ENCODE peak calls at places on chromosome 21, in four cellular contexts. Q is PC-3, Z is GM12878, F is neural progenitor cell. D is an unnamed sample. For H4K20me1, the result is how much of the 10 kb centered on the place peaks cover.

GRCh38 chr21:44793269-44794030 is 8.2 kb downstream of the UBE2G2 start:
- DNase-seq in Q (peak), Z (no peak), F (peak), D (peak)

GRCh38 chr21:44865561-44866280 is 7.8 kb downstream of the PTTG1IP start:
- DNase-seq in Q (peak), Z (no peak), F (no peak), D (peak)

GRCh38 chr21:31386006-31386405 is 41.9 kb upstream of the TIAM1 start:
- DNase-seq in Q (no peak), Z (no peak), F (no peak), D (no peak)

GRCh38 chr21:25558123-25558522 is 49.2 kb downstream of the MRPL39 start:
- DNase-seq in Q (no peak), Z (no peak), F (no peak), D (no peak)

GRCh38 chr21:43689556-43690337 is 29.2 kb upstream of the PDXK start:
- DNase-seq in Q (no peak), Z (no peak), F (no peak), D (no peak)

GRCh38 chr21:40925481-40925880 is 78.5 kb upstream of the DSCAM start:
- DNase-seq in Q (no peak), Z (no peak), F (no peak), D (no peak)

GRCh38 chr21:21907271-21907670 is 909.1 kb downstream of the NCAM2 start:
- DNase-seq in Q (no peak), Z (no peak), F (no peak), D (no peak)

GRCh38 chr21:39869141-39869818 is 2.0 kb downstream of the PCP4 start:
- DNase-seq in Q (no peak), Z (no peak), F (no peak), D (no peak)

GRCh38 chr21:38488640-38489282 is 9.5 kb downstream of the ERG start:
- DNase-seq in Q (peak), Z (no peak), F (no peak), D (no peak)

GRCh38 chr21:44801468-44802395 is at the start of gene UBE2G2:
- DNase-seq in Q (peak), Z (no peak), F (peak), D (peak)

GRCh38 chr21:32437729-32438128 is 25.2 kb downstream of the EVA1C start:
- DNase-seq in Q (no peak), Z (no peak), F (no peak), D (no peak)

GRCh38 chr21:33655591-33656221 is 13.4 kb downstream of the ITSN1 start:
- DNase-seq in Q (peak), Z (no peak), F (no peak), D (no peak)

GRCh38 chr21:26840912-26841311 is 4.3 kb downstream of the ADAMTS1 start:
- DNase-seq in Q (peak), Z (no peak), F (no peak), D (peak)

GRCh38 chr21:44051462-44051941 is 39.4 kb downstream of the TRAPPC10 start:
- DNase-seq in Q (no peak), Z (no peak), F (no peak), D (no peak)

GRCh38 chr21:26124896-26125295 is 45.7 kb downstream of the APP start:
- DNase-seq in Q (no peak), Z (no peak), F (no peak), D (no peak)

GRCh38 chr21:32538147-32538792 is 47.1 kb downstream of the TCP10L start:
- DNase-seq in Q (no peak), Z (no peak), F (no peak), D (no peak)

GRCh38 chr21:39688010-39688409 is 57.0 kb upstream of the IGSF5 start:
- DNase-seq in Q (no peak), Z (no peak), F (no peak), D (no peak)

GRCh38 chr21:30695956-30696355 is 22.6 kb downstream of the KRTAP21-3 start:
- DNase-seq in Q (peak), Z (no peak), F (no peak), D (no peak)

GRCh38 chr21:33434770-33435360 is 31.7 kb downstream of the IFNGR2 start:
- DNase-seq in Q (peak), Z (peak), F (no peak), D (no peak)

GRCh38 chr21:30340714-30341573 is 3.5 kb upstream of the KRTAP27-1 start:
- DNase-seq in Q (peak), Z (no peak), F (peak), D (peak)

DNA sequence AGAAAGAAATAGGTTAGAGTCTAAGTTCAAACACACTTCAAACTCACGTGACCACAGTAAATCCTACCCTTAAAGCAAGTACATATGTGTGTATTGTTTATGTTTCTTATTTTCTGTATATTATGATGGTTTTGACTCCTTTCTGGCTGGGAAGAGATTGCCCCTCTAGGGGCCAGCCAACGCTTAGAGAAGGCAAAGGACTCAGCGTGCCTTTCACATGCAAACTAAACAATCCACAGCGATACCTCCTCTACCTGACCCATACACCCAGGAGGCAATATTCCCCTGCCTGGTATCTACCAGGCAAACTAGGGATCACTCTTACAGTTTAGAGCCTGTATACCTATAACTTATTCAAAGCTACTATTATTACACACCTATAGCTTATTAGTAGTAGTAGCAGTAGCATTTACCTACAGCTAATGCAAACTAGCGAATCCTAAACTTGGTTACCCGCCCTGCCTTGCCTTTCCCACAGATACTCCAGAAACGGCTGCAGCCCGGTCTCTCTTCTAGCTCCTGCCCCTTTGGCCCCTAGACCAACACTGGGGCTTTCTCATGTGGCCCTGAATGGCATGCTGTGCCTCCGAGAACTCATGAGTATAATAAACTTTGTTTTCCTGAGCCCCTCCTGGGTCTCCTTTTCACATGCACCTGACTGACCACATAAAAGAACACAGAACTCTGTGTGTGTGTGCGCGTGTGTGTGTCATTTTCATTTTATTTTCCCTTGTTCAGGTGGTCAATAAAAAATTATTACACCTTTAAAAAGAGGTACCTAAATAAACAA is 14.0 kb downstream of the NRIP1 start:
- DNase-seq in Q (no peak), Z (no peak), F (no peak), D (peak)
- H4K20me1 ChIP-seq in Q (half or more), Z (under half), F (half or more), D (under half)

DNA sequence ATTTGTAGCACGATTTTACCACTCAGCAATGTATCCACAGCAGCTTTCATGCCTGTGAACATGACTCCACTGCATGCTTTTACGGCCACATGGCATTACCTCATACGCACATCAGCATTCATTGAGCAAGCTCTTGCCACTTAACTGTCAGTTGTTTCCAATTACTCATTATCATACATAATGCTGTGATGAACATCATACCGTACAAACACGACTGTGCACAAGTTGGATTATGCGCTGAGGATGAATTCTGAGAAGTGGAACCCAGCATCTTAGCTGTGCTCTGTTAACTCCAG is 9.6 kb downstream of the UMODL1 start:
- DNase-seq in Q (no peak), Z (no peak), F (no peak), D (no peak)
- H3K27ac ChIP-seq in Q (no peak), Z (no peak), F (no peak), D (no peak)

GRCh38 chr21:42671778-42672593 is 18.6 kb downstream of the PDE9A start:
- DNase-seq in Q (peak), Z (no peak), F (no peak), D (no peak)
- TF ChIP-seq EZH2 in Q (no peak), Z (no peak), F (no peak), D (no peak)

DNA sequence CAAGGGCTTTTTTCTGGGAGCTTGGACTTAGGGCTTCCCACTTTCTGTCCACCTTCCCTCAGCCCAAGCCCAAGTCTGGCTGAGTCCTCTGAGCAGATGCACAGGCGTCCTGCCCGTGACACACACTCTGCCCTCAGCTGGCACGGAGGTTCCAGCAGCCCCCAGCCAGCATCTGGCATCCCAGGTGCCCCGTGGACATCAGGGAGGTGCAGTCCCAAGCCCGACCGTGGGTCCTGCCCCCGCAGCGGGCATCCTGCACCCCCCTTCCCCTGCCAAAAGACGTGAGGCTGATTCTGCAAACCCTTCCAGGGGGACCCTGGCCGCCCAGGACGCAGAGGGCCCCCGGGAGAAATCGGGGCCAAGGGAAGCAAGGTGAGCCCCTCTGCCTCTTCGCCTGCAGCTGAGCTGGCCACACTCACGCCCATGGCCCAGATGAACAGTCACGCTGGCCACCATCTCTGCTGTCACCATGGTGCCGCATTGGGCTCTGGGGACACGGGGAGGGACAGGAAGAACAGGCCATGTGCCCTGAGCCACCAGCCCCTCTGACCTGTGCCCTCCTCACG is 20.5 kb downstream of the COL6A2 start:
- DNase-seq in Q (no peak), Z (no peak), F (no peak), D (no peak)
- H4K20me1 ChIP-seq in Q (under half), Z (under half), F (under half), D (under half)

GRCh38 chr21:28750565-28750964 is 242.1 kb downstream of the LTN1 start:
- DNase-seq in Q (no peak), Z (no peak), F (no peak), D (no peak)
- H3K27ac ChIP-seq in Q (no peak), Z (no peak), F (no peak), D (no peak)

DNA sequence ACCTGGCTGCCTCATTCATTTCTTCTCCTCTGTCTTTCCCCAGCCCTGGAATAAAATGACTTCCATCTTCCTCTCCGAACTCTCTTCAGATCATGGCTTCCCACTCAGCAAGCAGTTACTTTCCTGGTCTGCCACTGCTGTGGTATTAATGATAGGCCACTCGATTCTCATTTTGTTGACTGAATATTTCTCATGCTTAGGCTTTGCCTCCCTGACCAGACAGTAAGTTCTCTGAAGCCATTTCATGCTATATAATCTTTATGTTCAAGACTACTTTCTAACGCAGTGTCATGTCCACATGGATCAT is 20.7 kb downstream of the RUNX1 start:
- DNase-seq in Q (no peak), Z (no peak), F (no peak), D (no peak)
- TF ChIP-seq EZH2 in Q (no peak), Z (no peak), F (no peak), D (no peak)

D was measured in DND-41.